ENCODE peak calls at places on chromosomes 6 and 20, in four cellular contexts. K, F, I and D are unnamed samples.
A peak's percentile ranks its signal among the peaks of the same experiment; 100 is the strongest.

GRCh38 chr6:28922841-28923317 is 906 bp downstream of the TRIM27 start:
- DNase-seq in F (peak; percentile 49), K (peak; percentile 53), I (peak; percentile 30), D (no peak)

GRCh38 chr6:166446567-166447065 is 63.9 kb upstream of the MPC1 start:
- DNase-seq in F (no peak), I (no peak), K (no peak), D (no peak)

GRCh38 chr6:144661101-144661806 is 376.1 kb downstream of the UTRN start:
- DNase-seq in K (peak; percentile 89), I (no peak), F (no peak), D (no peak)

GRCh38 chr6:26175428-26176181 is 88.4 kb downstream of the HFE start:
- DNase-seq in F (peak; percentile 91), I (no peak), K (peak; percentile 78), D (peak; percentile 56)

GRCh38 chr6:100078509-100078908 is 84.5 kb upstream of the MCHR2 start:
- DNase-seq in K (peak; percentile 4), I (no peak), F (peak; percentile 34), D (no peak)

GRCh38 chr6:10418862-10419748 is 4.2 kb upstream of the TFAP2A start:
- DNase-seq in I (no peak), F (no peak), K (no peak), D (no peak)

GRCh38 chr6:26270121-26270861 is 94.7 kb upstream of the BTN3A2 start:
- DNase-seq in K (no peak), F (no peak), I (no peak), D (peak; percentile 51)

GRCh38 chr20:51423810-51424209 is 118.7 kb downstream of the NFATC2 start:
- DNase-seq in K (no peak), F (no peak), I (no peak), D (no peak)

GRCh38 chr6:5457036-5457435 is 195.7 kb downstream of the FARS2 start:
- DNase-seq in K (no peak), F (peak; percentile 37), I (no peak), D (no peak)

GRCh38 chr20:51597389-51598231 is 55.1 kb upstream of the NFATC2 start:
- DNase-seq in I (no peak), K (no peak), F (no peak), D (no peak)

GRCh38 chr6:133326584-133326983 is 85.4 kb downstream of the EYA4 start:
- DNase-seq in K (no peak), F (no peak), I (no peak), D (no peak)

GRCh38 chr6:140486468-140487361 is 1112.3 kb upstream of the CITED2 start:
- DNase-seq in K (no peak), F (no peak), I (no peak), D (no peak)

GRCh38 chr20:37323985-37324384 is 22.0 kb upstream of the SRC start:
- DNase-seq in I (no peak), K (no peak), F (no peak), D (no peak)

GRCh38 chr6:106555767-106556166 is 73.5 kb downstream of the RTN4IP1 start:
- DNase-seq in K (no peak), F (no peak), I (no peak), D (no peak)

GRCh38 chr20:62133864-62134263 is 9.3 kb downstream of the PSMA7 start:
- DNase-seq in I (no peak), F (peak; percentile 37), K (no peak), D (no peak)

GRCh38 chr20:10429443-10429981 is 4.5 kb downstream of the MKKS start:
- DNase-seq in I (no peak), F (peak; percentile 71), K (peak; percentile 46), D (no peak)

GRCh38 chr6:54135665-54136370 is 24.6 kb downstream of the MLIP start:
- DNase-seq in I (no peak), F (no peak), K (peak; percentile 23), D (no peak)

GRCh38 chr6:26086214-26086613 is 1.0 kb upstream of the HFE start:
- DNase-seq in F (no peak), K (no peak), I (no peak), D (peak; percentile 39)

GRCh38 chr6:139508023-139508422 is 133.6 kb upstream of the CITED2 start:
- DNase-seq in F (no peak), I (no peak), K (no peak), D (no peak)

GRCh38 chr6:105587349-105588115 is 184.7 kb upstream of the PREP start:
- DNase-seq in K (no peak), I (peak; percentile 3), F (no peak), D (no peak)

GRCh38 chr6:122109075-122109474 is 290.4 kb upstream of the HSF2 start:
- DNase-seq in K (no peak), I (no peak), F (no peak), D (no peak)

GRCh38 chr6:129889580-129889979 is 28.5 kb upstream of the TMEM244 start:
- DNase-seq in F (no peak), K (no peak), I (no peak), D (no peak)

GRCh38 chr20:41428285-41428684 is 61.7 kb upstream of the EMILIN3 start:
- DNase-seq in F (no peak), I (peak; percentile 11), K (no peak), D (peak; percentile 36)

GRCh38 chr6:93219447-93219846 is 199.9 kb downstream of the EPHA7 start:
- DNase-seq in I (no peak), F (no peak), K (no peak), D (no peak)

GRCh38 chr20:25271486-25272222 is 23.8 kb downstream of the PYGB start:
- DNase-seq in K (no peak), F (no peak), I (no peak), D (no peak)

GRCh38 chr20:43565758-43566104 is 6.9 kb downstream of the SGK2 start:
- DNase-seq in K (no peak), I (no peak), F (no peak), D (no peak)

GRCh38 chr20:58753267-58753928 is 60.8 kb downstream of the NPEPL1 start:
- DNase-seq in I (no peak), K (no peak), F (no peak), D (no peak)

GRCh38 chr6:126539022-126539421 is 199.1 kb downstream of the CENPW start:
- DNase-seq in F (no peak), I (no peak), K (no peak), D (no peak)

GRCh38 chr6:133198725-133199124 is 42.4 kb upstream of the EYA4 start:
- DNase-seq in I (no peak), F (no peak), K (no peak), D (no peak)

GRCh38 chr6:94733066-94733465 is 844.3 kb upstream of the MANEA start:
- DNase-seq in K (no peak), I (no peak), F (peak; percentile 12), D (no peak)

GRCh38 chr20:34299925-34300806 is 3.0 kb downstream of the AHCY start:
- DNase-seq in I (no peak), K (no peak), F (no peak), D (no peak)

GRCh38 chr20:32957451-32957850 is 46.8 kb downstream of the SUN5 start:
- DNase-seq in F (no peak), I (no peak), K (no peak), D (no peak)

GRCh38 chr6:43768983-43769525 is 957 bp upstream of the VEGFA start:
- DNase-seq in F (no peak), I (no peak), K (peak; percentile 48), D (no peak)

GRCh38 chr20:58361549-58361948 is 27.5 kb upstream of the VAPB start:
- DNase-seq in F (peak; percentile 25), K (no peak), I (no peak), D (no peak)

GRCh38 chr6:54194067-54194466 is 82.8 kb downstream of the MLIP start:
- DNase-seq in I (no peak), K (no peak), F (no peak), D (no peak)

GRCh38 chr6:149754573-149754972 is 5.0 kb downstream of the PCMT1 start:
- DNase-seq in F (no peak), K (no peak), I (no peak), D (no peak)

GRCh38 chr20:37223053-37223452 is 38.6 kb downstream of the GHRH start:
- DNase-seq in I (no peak), K (peak; percentile 30), F (peak; percentile 15), D (no peak)